ENCODE peak calls at places on chromosomes 3 and 15, in six cellular contexts. V is fibroblast of lung, H is cardiac muscle cell, T is vagina, L is retinal pigment epithelial cell, B is lower leg skin. U is an unnamed sample.

GRCh38 chr3:68306571-68306970 is 625.8 kb downstream of the TAFA4 start:
- DNase-seq in L (no peak), V (no peak), H (no peak), T (no peak), B (no peak), U (peak; percentile 20)

GRCh38 chr15:59150185-59150584 is 45.2 kb downstream of the CCNB2 start:
- DNase-seq in L (no peak), B (peak; percentile 37), V (no peak), T (no peak), H (no peak), U (no peak)

GRCh38 chr15:78387678-78388077 is 47.5 kb downstream of the CRABP1 start:
- DNase-seq in V (no peak), B (no peak), H (no peak), L (no peak), T (no peak), U (no peak)

GRCh38 chr15:47326934-47327333 is 390.4 kb upstream of the SEMA6D start:
- DNase-seq in V (no peak), T (no peak), L (no peak), H (no peak), B (no peak), U (no peak)

GRCh38 chr3:100047455-100048141 is 66.7 kb downstream of the FILIP1L start:
- DNase-seq in T (no peak), V (peak; percentile 99), L (no peak), B (no peak), H (peak; percentile 73), U (peak; percentile 33)

GRCh38 chr3:49017978-49018706 is at the start of gene DALRD3:
- DNase-seq in H (peak; percentile 64), B (no peak), T (peak; percentile 95), L (no peak), V (peak; percentile 67), U (peak; percentile 89)

GRCh38 chr15:67134577-67135492 is 69.4 kb downstream of the SMAD3 start:
- DNase-seq in L (peak; percentile 80), V (no peak), H (no peak), T (no peak), B (no peak), U (no peak)

GRCh38 chr3:56894912-56895431 is 93.2 kb upstream of the ARHGEF3 start:
- DNase-seq in L (peak; percentile 51), V (peak; percentile 88), H (peak; percentile 80), T (no peak), B (no peak), U (peak; percentile 55)

GRCh38 chr3:127610105-127610504 is 11.9 kb downstream of the MCM2 start:
- DNase-seq in B (no peak), V (no peak), H (no peak), T (no peak), L (no peak), U (no peak)

GRCh38 chr3:22585504-22585903 is 617.6 kb upstream of the UBE2E2 start:
- DNase-seq in L (no peak), H (peak; percentile 2), T (no peak), V (peak; percentile 76), B (no peak), U (no peak)

GRCh38 chr3:80000022-80000421 is 232.2 kb upstream of the ROBO1 start:
- DNase-seq in V (peak; percentile 36), H (no peak), T (no peak), L (no peak), B (no peak), U (no peak)

GRCh38 chr3:39559543-39559942 is 92.1 kb downstream of the MOBP start:
- DNase-seq in V (no peak), B (no peak), L (no peak), T (no peak), H (no peak), U (no peak)

GRCh38 chr3:107142786-107143185 is 234.5 kb upstream of the CCDC54 start:
- DNase-seq in T (no peak), V (peak; percentile 11), H (no peak), L (peak; percentile 46), B (no peak), U (no peak)

GRCh38 chr15:96374494-96374893 is 44.0 kb downstream of the NR2F2 start:
- DNase-seq in H (peak; percentile 53), T (no peak), B (no peak), V (no peak), L (no peak), U (no peak)

GRCh38 chr3:64717411-64717810 is 29.6 kb upstream of the ADAMTS9 start:
- DNase-seq in T (no peak), B (no peak), L (no peak), H (no peak), V (no peak), U (no peak)

GRCh38 chr3:64715211-64715982 is 27.6 kb upstream of the ADAMTS9 start:
- DNase-seq in T (no peak), V (no peak), L (no peak), H (peak; percentile 57), B (no peak), U (no peak)

GRCh38 chr3:64716110-64716509 is 28.3 kb upstream of the ADAMTS9 start:
- DNase-seq in H (no peak), T (no peak), V (peak; percentile 80), B (no peak), L (no peak), U (no peak)

GRCh38 chr3:64717872-64718613 is 30.2 kb upstream of the ADAMTS9 start:
- DNase-seq in H (peak; percentile 21), V (no peak), T (no peak), B (no peak), L (no peak), U (no peak)
- TF ChIP-seq CTCF in H (peak; percentile 57), V (peak; percentile 16), T (no peak), B (no peak), L (peak; percentile 55), U (no peak)

GRCh38 chr15:60590935-60591490 is 112.1 kb upstream of the ICE2 start:
- DNase-seq in L (no peak), H (peak; percentile 43), T (no peak), B (peak; percentile 53), V (peak; percentile 25), U (peak; percentile 48)
- TF ChIP-seq CTCF in L (no peak), H (peak; percentile 7), T (no peak), B (no peak), V (no peak), U (no peak)

GRCh38 chr15:44194397-44195150 is 497 bp downstream of the FRMD5 start:
- DNase-seq in L (peak; percentile 67), V (peak; percentile 89), B (no peak), T (no peak), H (peak; percentile 83), U (no peak)
- TF ChIP-seq CTCF in L (no peak), V (no peak), B (no peak), T (no peak), H (peak; percentile 10), U (no peak)

GRCh38 chr15:88489321-88489720 is 21.8 kb downstream of the MRPS11 start:
- DNase-seq in T (no peak), H (no peak), B (no peak), V (no peak), L (no peak), U (no peak)
- TF ChIP-seq CTCF in T (no peak), H (no peak), B (no peak), V (no peak), L (peak; percentile 5), U (no peak)

DNA sequence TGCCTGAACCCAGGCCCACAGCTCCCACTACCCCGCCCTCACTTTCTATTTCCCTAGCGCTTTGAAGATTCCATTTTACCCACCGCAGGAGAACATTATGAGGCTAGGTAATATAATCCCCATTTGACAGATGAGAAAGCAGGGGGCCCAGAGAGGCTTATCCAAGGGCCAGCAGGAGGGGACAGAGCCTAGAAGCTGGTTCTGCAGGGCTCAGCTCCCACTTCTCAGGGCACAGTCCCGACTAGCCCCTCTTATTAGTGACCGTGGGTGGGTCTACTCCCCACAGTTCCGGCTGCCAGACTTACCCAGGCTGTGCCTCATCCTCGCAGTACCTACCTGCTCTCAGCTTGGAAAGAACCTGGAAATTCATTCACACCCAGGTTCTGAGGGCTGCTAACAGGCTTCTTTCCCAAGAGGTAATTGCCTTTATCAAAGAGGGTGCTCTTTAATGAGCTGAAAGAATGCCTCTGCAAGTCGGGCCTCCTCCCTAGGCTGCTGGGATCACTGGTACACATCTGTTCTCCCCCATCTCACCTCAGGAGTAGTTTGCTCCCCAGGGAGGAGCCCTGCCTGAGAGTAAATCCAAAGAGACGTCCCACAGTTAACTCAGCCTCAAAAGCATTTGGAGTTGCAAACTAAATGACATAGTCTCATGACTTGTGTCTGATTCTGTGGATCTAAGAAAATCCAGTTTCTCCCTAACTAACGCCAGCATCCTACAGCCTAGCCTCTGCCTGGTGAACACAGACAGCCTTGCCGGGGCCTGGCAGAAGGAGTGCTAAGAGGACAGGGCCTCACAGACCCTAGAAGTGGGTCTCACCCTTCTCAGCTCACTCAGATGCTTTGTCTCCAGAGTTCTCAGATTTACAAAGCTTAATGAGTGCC is 125.0 kb downstream of the CHSY1 start:
- DNase-seq in H (peak; percentile 53), T (no peak), V (peak; percentile 69), L (peak; percentile 36), B (no peak), U (no peak)
- TF ChIP-seq CTCF in H (no peak), T (no peak), V (no peak), L (no peak), B (no peak), U (no peak)

GRCh38 chr3:180680097-180680430 is 775 bp upstream of the CCDC39 start:
- DNase-seq in T (no peak), V (no peak), B (no peak), L (peak; percentile 16), H (peak; percentile 54), U (peak; percentile 31)
- TF ChIP-seq CTCF in T (no peak), V (peak; percentile 48), B (no peak), L (peak; percentile 86), H (peak; percentile 62), U (peak; percentile 30)

DNA sequence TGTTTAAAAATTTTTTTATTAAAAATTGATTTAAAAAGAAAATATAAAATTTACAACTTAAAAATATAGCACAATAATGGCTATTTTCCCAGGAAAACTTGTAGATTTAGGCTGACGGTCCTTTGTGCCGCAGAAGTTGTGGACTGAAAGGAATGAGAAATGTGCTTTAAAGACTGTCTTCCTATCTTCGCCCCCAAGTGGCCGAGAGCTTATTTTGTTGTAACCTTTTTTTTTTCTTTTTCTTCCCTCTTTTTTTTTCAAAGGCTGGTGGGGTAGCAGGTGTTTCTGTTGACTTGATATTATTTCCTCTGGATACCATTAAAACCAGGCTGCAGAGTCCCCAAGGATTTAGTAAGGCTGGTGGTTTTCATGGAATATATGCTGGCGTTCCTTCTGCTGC is 15.5 kb downstream of the SLC25A26 start:
- DNase-seq in B (no peak), H (peak; percentile 43), T (no peak), L (no peak), V (no peak), U (no peak)
- TF ChIP-seq CTCF in B (no peak), H (peak; percentile 37), T (no peak), L (peak; percentile 35), V (no peak), U (no peak)

DNA sequence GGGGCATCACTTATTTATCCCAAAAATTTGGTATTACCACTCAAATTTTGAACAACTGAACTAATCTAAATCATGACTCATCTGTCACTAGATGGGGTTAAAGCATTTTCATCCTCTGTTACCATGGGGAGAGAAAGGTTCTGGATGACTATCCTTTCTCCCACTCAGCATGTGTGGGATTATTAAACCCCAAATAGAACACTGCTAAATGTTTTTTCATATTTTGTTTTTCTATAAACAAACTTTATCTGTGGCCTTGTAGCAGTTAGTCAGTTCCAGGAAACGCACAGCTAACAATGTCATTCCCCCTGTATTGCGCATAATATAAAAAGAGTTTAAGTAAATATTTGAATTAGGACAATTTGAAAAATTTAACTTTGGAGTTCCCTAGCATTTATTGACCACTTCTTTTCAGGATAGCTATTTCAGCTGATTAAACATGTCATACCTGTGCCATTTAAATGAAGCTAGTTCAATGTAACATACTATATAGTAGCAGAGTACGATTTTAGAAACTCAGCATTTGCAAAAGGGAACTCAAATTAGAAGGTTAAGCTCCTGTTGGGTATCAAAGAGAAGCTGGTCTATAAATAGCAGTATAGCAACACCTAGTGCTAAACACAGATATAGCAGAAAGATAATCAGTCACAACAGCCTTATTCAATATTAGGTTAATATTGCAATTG is 9.2 kb upstream of the TMEM212 start:
- DNase-seq in T (no peak), L (no peak), V (peak; percentile 50), H (peak; percentile 66), B (no peak), U (peak; percentile 28)
- TF ChIP-seq CTCF in T (peak; percentile 27), L (peak; percentile 54), V (peak; percentile 8), H (peak; percentile 37), B (no peak), U (peak; percentile 10)

U was measured in GM13976.